ENCODE peak calls at places on chromosome 11, in eight cellular contexts. P is aorta; J is fibroblast of lung; H is AG09309; E is transverse colon; V is CD4-positive, CD25-positive, alpha-beta regulatory T cell; D is pons; N is ELR. F is an unnamed sample.

GRCh38 chr11:109527496-109527895 is 105.5 kb downstream of the C11orf87 start:
- DNase-seq in D (no peak), H (peak), P (no peak), J (peak), V (no peak), N (peak), E (no peak), F (no peak)

GRCh38 chr11:75293903-75294302 is 53.3 kb downstream of the TPBGL start:
- DNase-seq in P (no peak), V (no peak), N (no peak), E (no peak), D (no peak), H (no peak), J (no peak), F (no peak)

GRCh38 chr11:114080219-114080618 is 20.7 kb downstream of the ZBTB16 start:
- DNase-seq in J (no peak), V (no peak), E (no peak), H (no peak), D (no peak), P (no peak), N (no peak), F (no peak)

GRCh38 chr11:82398300-82398815 is 335.3 kb downstream of the FAM181B start:
- DNase-seq in D (peak), J (no peak), E (no peak), H (no peak), V (no peak), N (no peak), P (no peak), F (no peak)

GRCh38 chr11:80182906-80183305 is 742.1 kb upstream of the TENM4 start:
- DNase-seq in N (no peak), J (peak), D (no peak), V (no peak), P (no peak), E (no peak), H (no peak), F (no peak)

GRCh38 chr11:47305734-47306483 is 36.0 kb downstream of the MADD start:
- DNase-seq in H (no peak), N (no peak), J (no peak), V (no peak), P (peak), D (peak), E (no peak), F (no peak)

GRCh38 chr11:70666336-70666735 is 268.0 kb downstream of the CTTN start:
- DNase-seq in V (no peak), J (no peak), N (no peak), H (no peak), P (no peak), E (no peak), D (no peak), F (no peak)

GRCh38 chr11:104402812-104403521 is 239.0 kb upstream of the PDGFD start:
- DNase-seq in E (no peak), V (no peak), H (no peak), J (peak), N (no peak), D (no peak), P (no peak), F (no peak)

GRCh38 chr11:36130401-36130800 is 158.8 kb downstream of the COMMD9 start:
- DNase-seq in D (no peak), E (no peak), P (no peak), N (peak), J (peak), H (no peak), V (no peak), F (no peak)

GRCh38 chr11:113447621-113448310 is 27.4 kb downstream of the DRD2 start:
- DNase-seq in J (peak), E (no peak), N (peak), P (no peak), H (peak), D (no peak), V (peak), F (peak)

GRCh38 chr11:1553808-1554594 is 18.1 kb downstream of the DUSP8 start:
- DNase-seq in H (no peak), N (no peak), J (no peak), P (peak), D (no peak), V (no peak), E (peak), F (no peak)

GRCh38 chr11:65882191-65883057 is 2.8 kb downstream of the CTSW start:
- DNase-seq in N (no peak), J (no peak), P (peak), H (no peak), E (peak), D (no peak), V (no peak), F (no peak)

GRCh38 chr11:57150454-57150917 is 31.3 kb upstream of the LRRC55 start:
- DNase-seq in H (no peak), P (no peak), N (no peak), E (no peak), D (no peak), V (no peak), J (peak), F (no peak)

GRCh38 chr11:21976210-21976609 is 216.7 kb upstream of the ANO5 start:
- DNase-seq in N (no peak), P (no peak), D (no peak), E (no peak), J (no peak), H (no peak), V (no peak), F (no peak)

GRCh38 chr11:115903179-115903578 is 399.0 kb upstream of the CADM1 start:
- DNase-seq in N (no peak), H (no peak), V (no peak), P (no peak), D (no peak), J (peak), E (no peak), F (no peak)

GRCh38 chr11:2380807-2381350 is 3.8 kb downstream of the CD81 start:
- DNase-seq in N (no peak), D (peak), V (no peak), E (peak), J (no peak), P (no peak), H (no peak), F (no peak)

GRCh38 chr11:10373340-10373739 is 68.5 kb downstream of the ADM start:
- DNase-seq in P (no peak), E (no peak), V (no peak), D (peak), J (peak), H (no peak), N (no peak), F (peak)

GRCh38 chr11:9982796-9983579 is 311.0 kb downstream of the SBF2 start:
- DNase-seq in V (no peak), H (no peak), J (peak), E (peak), N (peak), P (no peak), D (no peak), F (peak)

GRCh38 chr11:102007567-102008437 is 39.4 kb upstream of the CFAP300 start:
- DNase-seq in J (peak), P (no peak), V (peak), D (peak), H (peak), E (peak), N (peak), F (no peak)

GRCh38 chr11:120707098-120707497 is 195.6 kb downstream of the GRIK4 start:
- DNase-seq in P (no peak), J (peak), D (no peak), E (no peak), H (no peak), N (no peak), V (no peak), F (no peak)

GRCh38 chr11:130623909-130624668 is 175.6 kb downstream of the ADAMTS15 start:
- DNase-seq in P (no peak), V (no peak), E (no peak), J (peak), D (no peak), H (no peak), N (no peak), F (no peak)